ENCODE peak calls at places on chromosomes 5 and 9, in four cellular contexts. U is astrocyte, W is sigmoid colon, T is heart left ventricle. X is an unnamed sample. For H3K9me3, the result is how much of the 10 kb centered on the place peaks cover.

GRCh38 chr9:116175616-116176015 is 22.0 kb downstream of the PAPPA start:
- DNase-seq in U (no peak), W (no peak), T (no peak), X (no peak)

GRCh38 chr9:134489621-134490380 is 151.8 kb upstream of the COL5A1 start:
- DNase-seq in W (peak), T (no peak), U (no peak), X (no peak)

GRCh38 chr5:135271533-135272310 is 127.3 kb downstream of the MACROH2A1 start:
- DNase-seq in T (no peak), U (peak), W (no peak), X (no peak)

GRCh38 chr5:168301593-168302388 is 10.3 kb downstream of the WWC1 start:
- DNase-seq in U (no peak), W (no peak), T (no peak), X (peak)

GRCh38 chr5:137622850-137623249 is 113.0 kb downstream of the KLHL3 start:
- DNase-seq in T (peak), W (peak), U (peak), X (no peak)

GRCh38 chr9:120439147-120439546 is 140.8 kb downstream of the CDK5RAP2 start:
- DNase-seq in T (no peak), W (no peak), U (no peak), X (peak)

GRCh38 chr9:2087500-2088313 is 72.6 kb downstream of the SMARCA2 start:
- DNase-seq in U (peak), W (no peak), T (no peak), X (peak)

GRCh38 chr9:125169889-125170288 is 19.7 kb downstream of the PPP6C start:
- DNase-seq in W (no peak), U (no peak), T (no peak), X (no peak)

GRCh38 chr5:170108266-170108785 is 2.6 kb downstream of the FOXI1 start:
- DNase-seq in T (no peak), W (no peak), U (no peak), X (no peak)

GRCh38 chr9:93200989-93201339 is 17.0 kb downstream of the WNK2 start:
- DNase-seq in T (no peak), W (no peak), U (no peak), X (no peak)

GRCh38 chr9:126206099-126206498 is 120.5 kb upstream of the MVB12B start:
- DNase-seq in U (no peak), T (no peak), W (no peak), X (no peak)
- TF ChIP-seq CTCF in U (no peak), T (no peak), W (no peak), X (no peak)

DNA sequence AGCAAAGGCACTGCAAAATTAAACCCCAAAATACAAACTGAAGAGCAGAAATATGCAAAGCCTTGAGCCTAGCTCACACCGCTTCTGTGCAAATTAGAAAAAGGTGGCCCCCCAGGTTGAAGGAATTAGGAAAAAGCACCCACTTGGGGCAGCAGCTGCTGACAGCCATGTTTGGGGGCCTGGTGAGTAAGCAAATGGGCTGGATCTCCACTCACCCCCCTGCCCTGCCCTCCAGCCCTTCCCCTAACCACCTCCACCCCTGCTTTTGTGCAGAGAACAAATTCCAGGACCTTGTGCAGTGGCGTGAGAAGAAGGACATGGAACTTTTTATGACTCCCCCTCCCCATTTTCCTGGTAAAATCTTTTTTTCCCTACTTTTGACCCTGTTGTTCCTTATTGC is 92.0 kb upstream of the DNAH5 start:
- DNase-seq in T (no peak), U (peak), W (no peak), X (no peak)
- H3K27ac ChIP-seq in T (peak), U (peak), W (peak), X (no peak)

DNA sequence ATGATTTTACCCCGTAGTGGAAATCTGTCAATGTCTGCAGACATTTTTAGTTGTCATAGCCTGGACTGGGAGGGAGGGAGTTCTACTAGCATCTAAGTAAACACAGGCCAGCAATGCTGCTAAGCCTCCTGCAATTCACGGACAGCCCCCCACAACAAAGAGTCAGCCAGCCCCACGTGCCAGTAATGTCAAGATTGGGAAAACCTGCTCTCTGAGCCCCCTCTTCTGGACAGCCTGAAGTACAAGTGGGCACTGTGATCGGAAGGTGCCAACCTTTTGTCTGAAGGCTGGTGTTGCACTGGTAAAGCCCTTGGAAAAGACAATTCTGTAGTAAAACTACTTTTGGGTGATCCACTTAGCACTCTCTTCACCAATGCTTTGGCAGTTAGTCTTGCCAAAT is 154.5 kb downstream of the TARS1 start:
- DNase-seq in W (no peak), T (no peak), U (no peak), X (peak)
- H3K9me3 ChIP-seq in W (under half), T (under half), U (under half), X (under half)

GRCh38 chr5:7395432-7396168 is at the start of gene ADCY2:
- DNase-seq in T (no peak), W (no peak), U (no peak), X (no peak)

GRCh38 chr5:7397935-7398334 is 2.0 kb downstream of the ADCY2 start:
- DNase-seq in U (no peak), T (no peak), W (no peak), X (no peak)

GRCh38 chr5:7398596-7399260 is 2.8 kb downstream of the ADCY2 start:
- DNase-seq in W (no peak), U (no peak), T (no peak), X (no peak)

GRCh38 chr5:7396169-7397004 is 449 bp downstream of the ADCY2 start:
- DNase-seq in T (no peak), W (no peak), U (peak), X (peak)

GRCh38 chr5:7397005-7397546 is 1.1 kb downstream of the ADCY2 start:
- DNase-seq in U (peak), T (no peak), W (no peak), X (peak)
- TF ChIP-seq CTCF in U (no peak), T (no peak), W (no peak), X (peak)

DNA sequence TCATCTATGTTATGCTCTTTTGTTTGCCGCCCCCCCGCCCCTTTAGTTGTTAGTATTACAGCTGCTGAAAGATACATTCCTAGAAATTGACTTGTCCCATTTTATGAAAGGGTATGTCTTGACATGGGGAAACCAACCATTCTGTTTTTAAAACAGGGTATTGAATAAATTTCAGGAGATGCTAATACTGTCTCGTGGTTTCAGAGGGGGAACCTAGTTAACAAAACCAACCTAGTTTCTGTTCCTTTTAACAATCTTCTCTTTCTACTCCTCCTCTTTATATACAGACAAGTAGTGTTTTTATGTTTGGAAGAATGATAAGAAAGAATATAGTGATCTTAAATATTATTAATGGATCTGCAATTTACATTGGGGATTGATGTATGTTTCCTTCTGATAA is 3.5 kb downstream of the PIP5K1B start:
- DNase-seq in T (no peak), U (no peak), W (no peak), X (no peak)
- H3K27ac ChIP-seq in T (no peak), U (no peak), W (no peak), X (no peak)

GRCh38 chr9:135920256-135920930 is 13.0 kb upstream of the CAMSAP1 start:
- DNase-seq in W (peak), U (no peak), T (no peak), X (no peak)

GRCh38 chr9:135916998-135917397 is 9.7 kb upstream of the CAMSAP1 start:
- DNase-seq in T (no peak), U (no peak), W (no peak), X (no peak)

GRCh38 chr9:135921749-135922310 is 14.5 kb upstream of the CAMSAP1 start:
- DNase-seq in U (no peak), W (no peak), T (no peak), X (no peak)

GRCh38 chr9:135920973-135921585 is 13.7 kb upstream of the CAMSAP1 start:
- DNase-seq in U (no peak), W (peak), T (no peak), X (no peak)

DNA sequence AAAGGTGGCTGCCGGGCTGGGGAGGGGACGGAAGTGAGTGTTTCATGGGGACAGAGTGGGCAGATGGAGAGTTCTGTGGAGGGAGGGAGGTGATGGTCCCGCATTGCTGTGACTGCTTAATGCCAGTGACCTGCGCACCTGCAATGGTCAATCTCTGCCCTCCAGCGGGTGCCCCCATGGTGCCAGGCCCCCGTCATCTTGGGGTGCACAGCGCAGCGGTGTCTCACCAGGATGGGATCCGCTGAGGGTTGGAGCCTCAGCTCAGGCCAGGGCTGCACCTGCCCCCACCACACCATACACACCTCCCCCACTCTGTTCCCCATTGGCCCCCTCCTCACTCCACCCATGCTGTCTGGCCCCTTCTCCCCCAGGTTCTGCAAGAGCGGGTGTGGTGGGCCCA is 12.0 kb upstream of the CAMSAP1 start:
- DNase-seq in T (no peak), W (no peak), U (no peak), X (no peak)
- H3K9me3 ChIP-seq in T (under half), W (under half), U (under half), X (half or more)

DNA sequence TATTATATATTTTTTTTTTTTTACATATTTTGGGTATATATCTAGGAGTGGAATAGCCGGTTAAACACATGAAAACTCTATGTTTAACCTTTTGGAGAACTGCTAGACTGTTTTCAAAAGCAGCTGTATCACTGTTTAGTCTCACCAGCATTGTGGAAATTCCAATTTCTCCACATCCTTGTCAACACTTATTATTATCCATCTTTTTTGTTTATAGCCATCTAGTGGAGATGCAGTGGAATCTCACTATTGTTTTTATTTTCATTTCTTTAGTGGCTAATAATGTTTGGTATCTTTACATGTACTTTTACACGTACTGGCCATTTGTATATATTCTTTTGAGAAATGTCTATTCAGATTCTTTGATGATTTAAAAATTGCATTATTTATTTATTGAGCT is 22.7 kb upstream of the CCDC180 start:
- DNase-seq in W (no peak), T (no peak), U (no peak), X (no peak)
- TF ChIP-seq CTCF in W (no peak), T (no peak), U (no peak), X (no peak)